ENCODE peak calls at places on chromosomes 16 and 17, in five cellular contexts. B is cardiac muscle cell, I is WTC11, M is left lung, T is OCI-LY7. V is an unnamed sample.

GRCh38 chr16:54193656-54194007 is 93.0 kb downstream of the IRX3 start:
- DNase-seq in B (peak), I (peak), M (peak), T (peak), V (peak)

GRCh38 chr16:12548270-12548983 is 255.3 kb downstream of the CPPED1 start:
- DNase-seq in B (no peak), I (no peak), M (no peak), T (peak), V (no peak)

GRCh38 chr17:76078859-76079576 is at the start of gene ZACN:
- DNase-seq in B (no peak), I (no peak), M (no peak), T (no peak), V (no peak)

GRCh38 chr17:7250655-7251329 is 742 bp downstream of the CTDNEP1 start:
- DNase-seq in B (no peak), I (no peak), M (no peak), T (no peak), V (no peak)

GRCh38 chr17:66326476-66327047 is 24.1 kb downstream of the PRKCA start:
- DNase-seq in B (no peak), I (no peak), M (no peak), T (no peak), V (no peak)

GRCh38 chr17:81294512-81295030 is 536 bp downstream of the SLC38A10 start:
- DNase-seq in B (no peak), I (no peak), M (peak), T (peak), V (no peak)

GRCh38 chr17:68437979-68438877 is 19.1 kb downstream of the WIPI1 start:
- DNase-seq in B (peak), I (no peak), M (peak), T (peak), V (peak)

GRCh38 chr16:89574681-89575246 is 794 bp upstream of the CPNE7 start:
- DNase-seq in B (peak), I (peak), M (no peak), T (peak), V (peak)

GRCh38 chr16:14186007-14186953 is 115.2 kb downstream of the MRTFB start:
- DNase-seq in B (peak), I (peak), M (peak), T (peak), V (no peak)

GRCh38 chr16:84153660-84154214 is 8.6 kb downstream of the DNAAF1 start:
- DNase-seq in B (no peak), I (no peak), M (no peak), T (no peak), V (no peak)

GRCh38 chr17:3695723-3696411 is at the start of gene P2RX5:
- DNase-seq in B (peak), I (peak), M (no peak), T (peak), V (peak)

GRCh38 chr16:64751906-64752305 is 370.0 kb downstream of the CDH11 start:
- DNase-seq in B (no peak), I (no peak), M (no peak), T (no peak), V (no peak)

GRCh38 chr16:72367841-72368240 is 195.9 kb upstream of the PMFBP1 start:
- DNase-seq in B (no peak), I (no peak), M (no peak), T (no peak), V (no peak)

GRCh38 chr17:57940653-57941329 is 14.4 kb downstream of the CUEDC1 start:
- DNase-seq in B (no peak), I (no peak), M (no peak), T (peak), V (no peak)

GRCh38 chr17:9837551-9838471 is 12.1 kb downstream of the GLP2R start:
- DNase-seq in B (no peak), I (no peak), M (no peak), T (no peak), V (no peak)

GRCh38 chr17:49993423-49994037 is 1.5 kb downstream of the DLX3 start:
- DNase-seq in B (peak), I (peak), M (no peak), T (no peak), V (no peak)

GRCh38 chr17:66678061-66678460 is 156.9 kb upstream of the CACNG5 start:
- DNase-seq in B (no peak), I (no peak), M (no peak), T (no peak), V (no peak)

GRCh38 chr16:74700206-74701040 is at the start of gene MLKL:
- DNase-seq in B (peak), I (peak), M (peak), T (peak), V (peak)

GRCh38 chr17:49527927-49528651 is 33.0 kb downstream of the NGFR start:
- DNase-seq in B (no peak), I (peak), M (no peak), T (no peak), V (peak)

GRCh38 chr16:71562552-71562951 is 14.3 kb downstream of the TAT start:
- DNase-seq in B (no peak), I (no peak), M (no peak), T (no peak), V (no peak)

GRCh38 chr17:19017401-19017800 is 12.8 kb upstream of the FAM83G start:
- DNase-seq in B (no peak), I (no peak), M (no peak), T (no peak), V (no peak)

GRCh38 chr16:57007530-57007929 is 18.2 kb downstream of the NLRC5 start:
- DNase-seq in B (no peak), I (no peak), M (no peak), T (no peak), V (no peak)

GRCh38 chr16:85514295-85514600 is 98.9 kb upstream of the GSE1 start:
- DNase-seq in B (no peak), I (no peak), M (peak), T (no peak), V (no peak)

GRCh38 chr17:77628035-77628434 is 330.5 kb upstream of the TNRC6C start:
- DNase-seq in B (no peak), I (no peak), M (no peak), T (no peak), V (no peak)

GRCh38 chr16:2966803-2967184 is 2.4 kb upstream of the PAQR4 start:
- DNase-seq in B (no peak), I (peak), M (no peak), T (no peak), V (no peak)
- TF ChIP-seq CTCF in B (no peak), I (no peak), M (no peak), T (no peak), V (no peak)

DNA sequence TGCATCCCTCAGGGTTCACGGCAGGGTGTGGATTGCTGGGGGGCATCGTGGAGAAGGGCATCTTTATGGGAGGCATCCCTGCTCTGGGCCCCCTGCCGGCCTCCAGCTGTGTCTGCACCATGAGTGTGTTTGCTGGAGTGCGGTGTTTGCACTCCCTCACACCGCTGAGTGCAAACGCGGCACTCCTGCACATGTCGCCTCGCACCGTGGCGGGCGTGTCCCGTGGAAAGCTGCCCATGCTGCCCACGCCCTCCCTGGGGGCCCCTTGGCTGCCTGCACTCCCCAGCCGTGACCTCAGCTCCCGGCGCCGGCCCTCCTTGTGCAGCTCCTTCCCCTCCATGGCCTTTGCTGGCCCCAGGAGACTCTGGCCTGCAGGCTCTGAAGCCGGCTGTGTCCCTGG is 74.6 kb upstream of the ZNF750 start:
- DNase-seq in B (no peak), I (no peak), M (no peak), T (peak), V (no peak)
- TF ChIP-seq CTCF in B (peak), I (no peak), M (peak), T (peak), V (no peak)

GRCh38 chr16:67246945-67247697 is at the start of gene FHOD1:
- DNase-seq in B (peak), I (peak), M (peak), T (peak), V (peak)

GRCh38 chr16:67245189-67245585 is 2.1 kb downstream of the FHOD1 start:
- DNase-seq in B (no peak), I (no peak), M (no peak), T (no peak), V (no peak)

GRCh38 chr16:67247698-67248400 is 568 bp upstream of the FHOD1 start:
- DNase-seq in B (no peak), I (no peak), M (no peak), T (no peak), V (no peak)

GRCh38 chr16:67245674-67246080 is 1.6 kb downstream of the FHOD1 start:
- DNase-seq in B (no peak), I (no peak), M (no peak), T (no peak), V (no peak)

DNA sequence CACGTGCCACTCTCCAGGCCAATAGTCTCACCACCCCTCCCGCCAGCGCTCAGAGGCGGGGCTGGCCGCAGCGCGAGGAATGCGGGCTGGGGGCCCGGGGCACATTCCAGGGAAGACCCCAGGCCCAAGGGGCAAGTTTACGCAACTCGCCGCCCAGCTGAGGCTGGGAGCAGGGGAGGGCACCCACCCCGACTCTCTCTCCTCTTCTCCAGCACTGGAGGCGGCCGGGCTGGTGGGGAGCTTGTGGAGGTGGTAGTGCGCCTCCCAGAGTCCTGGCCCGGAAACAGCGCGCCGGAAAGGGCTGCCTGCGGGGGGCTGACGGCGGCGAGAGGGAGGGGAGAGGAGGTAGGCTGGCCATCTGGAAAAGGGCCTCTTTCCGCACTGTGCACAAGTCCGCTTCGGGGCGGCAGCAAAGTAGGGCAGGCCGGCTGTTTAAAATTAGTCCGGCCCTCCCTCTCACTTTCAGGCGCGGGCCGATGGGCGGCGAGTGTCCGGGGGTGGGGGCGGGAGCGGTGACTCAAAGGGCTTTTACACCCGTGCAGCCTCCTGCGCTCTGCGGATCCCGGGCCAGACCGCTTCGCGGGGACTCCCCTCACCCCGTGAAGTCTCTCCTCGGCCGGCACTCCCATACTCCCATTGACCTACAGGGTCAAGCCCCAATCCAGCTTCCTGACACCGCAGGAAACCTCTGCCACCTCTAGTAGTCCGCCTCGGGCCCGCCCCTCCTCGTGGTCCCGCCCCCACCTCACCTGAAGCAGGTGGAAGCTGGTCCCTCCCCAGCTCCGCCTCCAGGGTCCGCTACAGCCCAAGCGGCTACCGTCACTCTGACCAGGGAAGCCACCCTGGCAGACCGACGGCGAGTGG is 968 bp downstream of the FHOD1 start:
- DNase-seq in B (peak), I (peak), M (peak), T (peak), V (peak)
- TF ChIP-seq CTCF in B (peak), I (no peak), M (no peak), T (peak), V (no peak)

GRCh38 chr17:14301279-14301760 is 439 bp downstream of the HS3ST3B1 start:
- DNase-seq in B (peak), I (no peak), M (no peak), T (peak), V (no peak)

GRCh38 chr17:14301761-14302401 is 1.0 kb downstream of the HS3ST3B1 start:
- DNase-seq in B (peak), I (no peak), M (peak), T (peak), V (peak)

GRCh38 chr17:14299261-14300093 is 1.4 kb upstream of the HS3ST3B1 start:
- DNase-seq in B (peak), I (peak), M (no peak), T (no peak), V (peak)

GRCh38 chr17:14302421-14303099 is 1.7 kb downstream of the HS3ST3B1 start:
- DNase-seq in B (peak), I (peak), M (peak), T (peak), V (peak)

DNA sequence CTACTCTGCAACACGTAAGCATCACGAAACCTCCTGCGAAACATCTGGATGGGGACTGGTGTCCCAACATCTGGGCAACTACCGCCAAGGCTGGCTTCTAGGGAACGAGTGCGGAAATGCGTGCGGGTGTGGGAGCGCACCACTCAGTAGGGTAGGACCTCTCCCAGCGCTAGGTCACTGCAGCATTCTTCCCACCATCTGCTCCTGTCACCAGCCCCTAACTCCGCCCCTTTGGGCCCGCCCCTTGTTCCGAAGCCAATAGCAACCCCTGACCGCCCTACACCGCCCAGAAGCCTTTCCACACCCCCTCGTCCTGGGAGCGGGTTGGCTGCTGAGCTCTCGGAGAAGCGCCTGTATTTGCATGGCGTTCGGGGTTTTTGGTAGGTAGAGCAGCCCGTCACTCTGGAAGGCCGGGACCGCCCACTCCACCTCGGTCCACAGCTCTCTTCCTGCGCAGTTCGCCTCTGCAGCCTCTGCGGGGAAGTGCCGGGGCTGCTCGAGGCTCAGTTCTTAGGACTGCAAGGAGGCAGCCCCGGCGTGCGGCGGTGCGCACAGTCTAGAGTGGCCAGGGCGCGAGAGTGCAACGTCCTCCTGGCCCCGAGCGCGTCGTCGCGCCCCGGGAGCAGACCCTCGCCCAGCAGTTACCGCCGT is at the start of gene HS3ST3B1:
- DNase-seq in B (peak), I (peak), M (peak), T (peak), V (peak)
- TF ChIP-seq CTCF in B (peak), I (no peak), M (no peak), T (no peak), V (no peak)

DNA sequence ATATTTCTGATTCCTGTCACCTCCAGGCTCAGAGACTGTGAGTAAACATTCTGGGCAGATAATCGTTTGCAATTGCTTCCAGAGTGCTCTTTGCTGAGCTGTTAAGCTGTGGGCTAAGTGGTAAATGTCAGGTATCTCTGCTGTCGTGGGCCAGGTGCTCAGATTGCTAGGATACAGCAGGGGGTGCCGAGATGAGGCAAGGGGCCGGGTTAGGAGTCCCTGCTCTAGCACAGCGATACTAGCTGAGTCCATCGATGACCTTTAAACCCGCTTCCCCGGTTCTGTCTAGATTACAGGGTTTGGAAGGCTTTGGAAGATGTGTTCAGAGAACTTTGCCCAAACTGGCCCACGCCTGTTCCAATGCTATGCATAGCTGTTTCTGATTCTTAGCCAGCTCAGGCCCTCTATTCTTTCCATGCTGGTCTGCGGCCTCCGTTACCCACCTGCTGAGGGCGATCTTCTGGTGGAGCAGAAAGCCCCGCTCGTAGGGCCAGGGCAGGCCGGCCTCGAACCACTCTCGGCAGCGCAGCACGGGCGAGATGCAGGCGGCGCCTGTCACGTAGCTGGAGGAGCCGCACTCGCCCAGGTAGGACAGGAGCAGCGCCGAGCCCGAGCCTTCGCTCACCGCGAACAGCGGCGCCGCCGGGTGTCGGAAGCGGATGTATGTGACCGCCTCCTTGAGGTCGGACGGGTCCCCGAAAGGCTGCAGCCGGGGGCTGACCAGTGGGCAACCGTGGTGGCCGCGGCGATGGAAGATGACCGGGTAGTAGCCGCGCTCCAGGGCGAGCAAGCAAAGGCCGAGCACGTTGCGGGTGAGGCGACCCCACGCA is 979 bp downstream of the ABHD15 start:
- DNase-seq in B (peak), I (peak), M (no peak), T (peak), V (peak)
- TF ChIP-seq CTCF in B (peak), I (no peak), M (no peak), T (peak), V (no peak)